ENCODE peak calls at places on chromosomes 6 and 20, in eight cellular contexts. C, D, W, K, B, T, P and G are unnamed samples.
A peak's percentile ranks its signal among the peaks of the same experiment; 100 is the strongest.

GRCh38 chr20:32110173-32110704 is 725 bp downstream of the TM9SF4 start:
- DNase-seq in P (no peak), C (no peak), B (no peak), D (no peak), W (no peak), T (peak; percentile 11), K (no peak), G (no peak)

GRCh38 chr6:90411292-90411781 is 114.7 kb upstream of the BACH2 start:
- DNase-seq in C (no peak), K (peak; percentile 46), B (peak; percentile 15), D (no peak), W (peak; percentile 99), P (no peak), T (no peak), G (peak; percentile 49)

GRCh38 chr20:46088409-46089075 is 1.2 kb downstream of the NCOA5 start:
- DNase-seq in W (peak; percentile 30), B (peak; percentile 22), C (no peak), K (no peak), D (no peak), P (no peak), T (peak; percentile 5), G (no peak)

GRCh38 chr6:25389501-25389900 is 110.3 kb downstream of the CARMIL1 start:
- DNase-seq in C (no peak), P (no peak), W (peak; percentile 74), T (peak; percentile 68), D (no peak), B (no peak), K (no peak), G (no peak)

GRCh38 chr20:235891-236290 is 8.8 kb downstream of the DEFB129 start:
- DNase-seq in W (peak; percentile 63), T (peak; percentile 34), D (no peak), C (no peak), P (no peak), K (no peak), B (peak; percentile 55), G (no peak)

GRCh38 chr6:1792989-1793388 is 183.3 kb downstream of the FOXC1 start:
- DNase-seq in K (no peak), T (peak; percentile 28), C (peak; percentile 32), P (no peak), B (peak; percentile 48), D (no peak), W (peak; percentile 42), G (no peak)

GRCh38 chr6:5936611-5937010 is 70.1 kb downstream of the NRN1 start:
- DNase-seq in B (no peak), W (no peak), D (no peak), T (no peak), K (no peak), P (no peak), C (no peak), G (no peak)

GRCh38 chr20:40654876-40655275 is 34.2 kb downstream of the MAFB start:
- DNase-seq in P (no peak), C (no peak), D (no peak), T (no peak), K (no peak), B (no peak), W (no peak), G (no peak)

GRCh38 chr6:79042088-79042798 is 35.8 kb downstream of the PHIP start:
- DNase-seq in B (no peak), C (no peak), W (peak; percentile 18), P (no peak), K (no peak), T (no peak), D (no peak), G (no peak)

GRCh38 chr6:113694278-113695077 is 162.7 kb upstream of the MARCKS start:
- DNase-seq in K (no peak), P (no peak), C (no peak), T (peak; percentile 64), W (peak; percentile 82), B (peak; percentile 61), D (no peak), G (no peak)

GRCh38 chr6:154113392-154113791 is 74.4 kb downstream of the OPRM1 start:
- DNase-seq in D (no peak), T (no peak), B (no peak), P (no peak), C (no peak), W (peak; percentile 87), K (no peak), G (no peak)

GRCh38 chr20:49910340-49910706 is 5.0 kb downstream of the SPATA2 start:
- DNase-seq in B (no peak), P (no peak), W (no peak), C (no peak), D (no peak), T (no peak), K (no peak), G (no peak)

GRCh38 chr6:167683028-167683862 is 143.5 kb upstream of the AFDN start:
- DNase-seq in W (peak; percentile 15), C (no peak), P (no peak), K (no peak), B (peak; percentile 86), D (no peak), T (no peak), G (no peak)

GRCh38 chr6:124676033-124676432 is 286.2 kb upstream of the RNF217 start:
- DNase-seq in T (peak; percentile 97), C (no peak), K (no peak), W (peak; percentile 74), B (no peak), P (no peak), D (no peak), G (no peak)

GRCh38 chr20:58140787-58141396 is 87.6 kb downstream of the ANKRD60 start:
- DNase-seq in B (no peak), D (no peak), W (no peak), P (peak; percentile 9), K (no peak), T (no peak), C (no peak), G (no peak)